ENCODE peak calls at places on chromosome 7, in seven cellular contexts. L, N, E, F, V, R and J are unnamed samples.

GRCh38 chr7:4221043-4221442 is 461.1 kb upstream of the FOXK1 start:
- DNase-seq in N (no peak), V (no peak), L (no peak), R (no peak), E (no peak), F (no peak), J (no peak)

GRCh38 chr7:9776900-9777299 is 1196.8 kb upstream of the PHF14 start:
- DNase-seq in R (no peak), L (no peak), E (no peak), N (peak; percentile 42), V (no peak), F (no peak), J (no peak)

GRCh38 chr7:83648464-83649241 is at the start of gene SEMA3E:
- DNase-seq in F (peak; percentile 38), E (peak; percentile 65), R (peak; percentile 15), V (peak; percentile 67), L (peak; percentile 35), N (peak; percentile 70), J (peak; percentile 56)

GRCh38 chr7:29287366-29287765 is 92.8 kb downstream of the CHN2 start:
- DNase-seq in R (peak; percentile 64), F (peak; percentile 87), N (no peak), V (peak; percentile 94), E (peak; percentile 93), L (peak; percentile 31), J (peak; percentile 66)

GRCh38 chr7:105788356-105788755 is 88.0 kb downstream of the ATXN7L1 start:
- DNase-seq in F (no peak), L (no peak), V (no peak), N (no peak), R (no peak), E (no peak), J (no peak)

GRCh38 chr7:131848033-131848432 is 291.6 kb upstream of the PODXL start:
- DNase-seq in E (no peak), F (no peak), V (no peak), R (no peak), N (no peak), L (no peak), J (no peak)

GRCh38 chr7:155426543-155427410 is 31.2 kb upstream of the EN2 start:
- DNase-seq in F (no peak), L (no peak), E (no peak), V (no peak), R (no peak), N (no peak), J (no peak)

GRCh38 chr7:138584283-138584682 is 116.9 kb downstream of the SVOPL start:
- DNase-seq in L (peak; percentile 19), R (no peak), F (no peak), N (no peak), E (peak; percentile 9), V (peak; percentile 15), J (no peak)

GRCh38 chr7:55574062-55574717 is 1.9 kb upstream of the VOPP1 start:
- DNase-seq in V (peak; percentile 65), E (peak; percentile 45), R (no peak), F (peak; percentile 83), L (peak; percentile 28), N (no peak), J (peak; percentile 30)

GRCh38 chr7:95611224-95611623 is 14.9 kb upstream of the PDK4 start:
- DNase-seq in E (no peak), R (no peak), F (no peak), L (no peak), V (no peak), N (no peak), J (peak; percentile 23)

GRCh38 chr7:95609277-95609971 is 13.1 kb upstream of the PDK4 start:
- DNase-seq in V (peak; percentile 22), F (no peak), R (no peak), L (peak; percentile 29), N (no peak), E (peak; percentile 65), J (peak; percentile 68)

GRCh38 chr7:95607477-95608010 is 11.2 kb upstream of the PDK4 start:
- DNase-seq in R (no peak), V (no peak), N (no peak), E (peak; percentile 27), L (no peak), F (no peak), J (no peak)

GRCh38 chr7:95605275-95605674 is 9.0 kb upstream of the PDK4 start:
- DNase-seq in E (no peak), F (no peak), L (no peak), N (no peak), V (no peak), R (no peak), J (no peak)

DNA sequence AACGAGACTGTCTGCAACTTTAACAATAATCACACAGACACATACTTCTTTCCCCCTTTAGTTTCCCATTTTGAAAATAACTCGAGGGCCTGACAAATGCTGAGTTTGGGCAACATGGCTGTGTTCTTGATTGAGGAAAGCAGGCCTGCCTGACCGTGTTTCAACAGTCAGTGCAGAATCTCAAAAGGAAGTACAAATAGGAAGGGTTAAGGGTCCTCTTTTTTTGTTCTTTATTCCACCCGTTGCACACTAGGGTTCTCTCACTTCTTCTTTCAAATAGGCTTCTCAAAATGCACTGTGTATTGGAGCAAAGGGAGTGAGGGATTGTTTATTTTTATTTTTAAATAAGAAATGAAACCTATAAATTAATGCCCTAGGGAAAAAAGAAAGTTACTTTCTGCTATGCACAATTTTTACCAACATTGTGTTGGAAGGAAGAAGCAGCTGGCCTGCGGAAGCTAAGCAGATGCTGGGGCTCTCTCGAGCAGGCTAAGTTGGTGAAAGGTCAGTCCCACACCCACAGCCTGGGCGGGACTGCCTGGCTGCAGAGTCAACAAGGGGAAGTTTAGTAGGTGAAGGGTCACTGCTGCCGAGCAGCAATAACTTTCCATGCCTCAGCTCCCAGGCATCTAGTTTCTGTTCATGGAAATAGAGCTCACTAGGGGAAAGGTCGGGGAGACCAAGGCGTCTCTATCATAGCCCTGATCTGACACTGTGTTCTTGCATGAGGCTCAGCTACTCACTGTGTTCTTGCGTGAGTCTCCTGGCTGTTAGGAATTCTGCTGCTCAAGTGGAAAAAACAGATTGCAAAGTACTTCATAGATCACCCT is 12.2 kb upstream of the PDK4 start:
- DNase-seq in N (peak; percentile 3), L (peak; percentile 93), V (peak; percentile 77), R (peak; percentile 60), E (peak; percentile 96), F (peak; percentile 62), J (peak; percentile 96)
- H3K4me3 ChIP-seq in N (no peak overlapping the region), L (no peak overlapping the region), V (no peak overlapping the region), R (no peak overlapping the region), E (peak overlapping the region; percentile 52), F (no peak overlapping the region), J (peak overlapping the region; percentile 70)

GRCh38 chr7:107582906-107583305 is 2.9 kb downstream of the BCAP29 start:
- DNase-seq in V (peak; percentile 11), F (peak; percentile 18), N (no peak), L (no peak), E (peak; percentile 17), R (no peak), J (peak; percentile 20)
- H3K9ac ChIP-seq in V (no peak overlapping the region), F (peak overlapping the region; percentile 23), N (no peak overlapping the region), L (no peak overlapping the region), E (no peak overlapping the region), R (no peak overlapping the region), J (no peak overlapping the region)

DNA sequence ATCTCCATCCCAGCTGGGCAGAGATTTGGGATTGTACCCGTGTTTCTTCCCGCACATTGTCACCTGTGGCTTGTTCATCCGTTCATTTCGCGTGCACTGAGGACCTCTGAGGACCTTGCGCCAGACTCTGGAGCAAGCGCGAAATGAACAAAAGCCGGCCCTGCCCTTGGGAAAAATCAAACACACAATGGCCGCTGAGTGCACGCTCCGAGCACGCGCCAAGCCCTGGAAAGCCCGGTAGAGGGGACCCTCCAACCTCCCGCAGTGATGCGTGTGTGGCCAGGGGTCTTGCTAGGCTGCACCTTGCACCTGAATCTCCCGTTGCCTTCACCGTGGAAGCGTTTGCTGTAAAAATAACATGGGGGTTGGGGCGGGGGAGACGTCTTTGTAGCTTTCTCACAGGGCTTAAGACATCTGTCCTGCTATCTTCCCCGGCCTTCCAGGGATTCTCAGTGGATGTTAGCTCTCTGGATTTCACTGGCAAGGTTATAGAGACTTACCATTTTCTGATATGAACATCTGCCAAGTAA is 37.4 kb downstream of the ZNF777 start:
- DNase-seq in N (peak; percentile 8), L (no peak), V (no peak), F (no peak), R (no peak), E (no peak), J (no peak)
- H3K4me3 ChIP-seq in N (no peak overlapping the region), L (no peak overlapping the region), V (peak overlapping the region; percentile 35), F (no peak overlapping the region), R (no peak overlapping the region), E (no peak overlapping the region), J (peak overlapping the region; percentile 73)

DNA sequence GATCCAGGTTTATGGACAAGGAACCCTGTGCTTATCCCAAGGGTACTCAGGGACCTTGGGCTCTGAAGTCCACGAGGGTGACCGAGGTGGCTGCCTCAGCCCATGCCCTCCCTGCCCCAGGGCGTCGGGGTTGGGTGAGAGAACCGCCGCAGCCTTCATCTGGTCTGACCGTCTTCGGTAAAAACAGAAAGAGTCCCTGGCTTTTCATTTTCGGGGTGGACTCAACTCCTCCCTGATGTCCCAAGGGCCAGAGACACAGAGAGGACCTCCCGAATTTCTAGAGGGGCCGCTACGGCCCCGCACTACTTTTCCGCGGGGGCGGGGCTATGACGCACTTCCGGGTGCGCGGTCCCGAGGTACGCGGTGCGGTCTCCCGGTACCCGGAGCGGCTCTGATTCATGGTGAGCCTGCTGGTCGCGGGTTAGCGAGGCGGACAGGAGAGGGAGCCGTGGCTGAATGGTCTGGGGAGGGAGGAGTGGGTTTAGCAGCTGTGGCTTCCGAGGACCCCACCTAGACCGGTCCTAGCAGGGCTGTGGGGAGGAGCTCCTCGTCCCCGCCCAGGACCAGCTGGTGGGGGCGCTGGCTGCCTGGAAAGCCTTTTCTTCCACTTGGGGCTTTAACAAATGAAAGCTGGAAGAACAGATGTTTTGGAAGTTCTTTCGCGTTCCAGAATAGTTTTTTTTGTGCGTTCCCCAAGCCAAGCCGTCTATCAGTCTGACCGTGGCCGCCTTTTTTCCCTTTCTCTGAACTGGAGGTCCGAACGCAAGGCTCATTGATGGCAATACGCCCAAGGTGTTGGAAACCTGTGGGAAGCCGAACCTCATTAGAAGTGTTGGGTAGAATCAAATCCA is at the start of gene ZSCAN21:
- DNase-seq in V (peak; percentile 77), F (peak; percentile 79), R (peak; percentile 38), L (peak; percentile 84), N (peak; percentile 94), E (peak; percentile 93), J (peak; percentile 93)
- H3K9ac ChIP-seq in V (peak within 1 kb of the TSS; percentile 88), F (peak within 1 kb of the TSS; percentile 92), R (peak within 1 kb of the TSS; percentile 75), L (peak within 1 kb of the TSS; percentile 94), N (peak within 1 kb of the TSS; percentile 70), E (peak within 1 kb of the TSS; percentile 87), J (peak within 1 kb of the TSS; percentile 92)

DNA sequence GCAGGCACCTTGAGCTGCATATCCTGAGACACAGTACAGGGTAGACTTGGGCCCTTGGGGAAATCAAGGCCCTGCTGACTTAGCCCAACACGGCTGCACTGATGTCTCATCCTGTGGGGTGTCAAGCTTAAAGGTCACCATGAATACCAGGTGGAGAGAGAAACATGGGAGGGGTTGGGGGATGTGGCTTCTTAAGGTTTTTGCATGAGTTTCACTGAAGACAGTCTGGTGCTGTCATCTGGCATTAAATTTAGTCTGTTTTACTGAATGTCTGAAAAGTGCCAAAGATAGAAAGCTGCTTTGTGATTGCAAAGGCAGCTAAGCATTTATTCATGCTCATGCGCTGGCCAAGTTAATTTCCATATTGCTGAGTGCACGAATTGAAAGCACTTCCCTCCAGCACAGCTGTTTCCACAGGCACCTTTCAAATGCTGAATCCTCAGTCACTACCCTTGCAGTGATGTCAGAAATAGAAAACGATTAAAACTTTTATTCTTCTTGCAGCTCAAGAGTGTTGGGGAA is 102.1 kb downstream of the OSBPL3 start:
- DNase-seq in L (peak; percentile 42), R (no peak), N (no peak), E (peak; percentile 34), F (no peak), V (peak; percentile 76), J (no peak)
- H3K4me3 ChIP-seq in L (no peak overlapping the region), R (no peak overlapping the region), N (no peak overlapping the region), E (no peak overlapping the region), F (no peak overlapping the region), V (no peak overlapping the region), J (peak overlapping the region; percentile 25)